ENCODE peak calls at places on chromosomes 12 and 14, in ten cellular contexts. One of them, this sample, is unnamed.

GRCh38 chr12:43551971-43552559 is at the start of gene ADAMTS20:
- DNase-seq in fibroblast of lung: peak
- DNase-seq in fibroblast of mammary gland: no peak
- DNase-seq in cardiac muscle cell: peak
- DNase-seq in GM23338: peak
- DNase-seq in adrenal gland: no peak
- DNase-seq in PC-3: no peak
- DNase-seq in esophagus squamous epithelium: no peak
- DNase-seq in Peyer's patch: no peak
- DNase-seq in DND-41: no peak
- DNase-seq in this sample: no peak

GRCh38 chr12:9347328-9348127 is 139.3 kb upstream of the PZP start:
- DNase-seq in PC-3: no peak
- DNase-seq in cardiac muscle cell: no peak
- DNase-seq in esophagus squamous epithelium: no peak
- DNase-seq in fibroblast of lung: peak
- DNase-seq in DND-41: no peak
- DNase-seq in GM23338: no peak
- DNase-seq in Peyer's patch: no peak
- DNase-seq in adrenal gland: no peak
- DNase-seq in fibroblast of mammary gland: peak
- DNase-seq in this sample: no peak

GRCh38 chr12:114649585-114649984 is 34.4 kb downstream of the TBX3 start:
- DNase-seq in PC-3: no peak
- DNase-seq in esophagus squamous epithelium: no peak
- DNase-seq in GM23338: peak
- DNase-seq in cardiac muscle cell: peak
- DNase-seq in Peyer's patch: no peak
- DNase-seq in fibroblast of mammary gland: no peak
- DNase-seq in DND-41: no peak
- DNase-seq in fibroblast of lung: no peak
- DNase-seq in adrenal gland: no peak
- DNase-seq in this sample: no peak

GRCh38 chr12:2111816-2112215 is 59.0 kb downstream of the CACNA1C start:
- DNase-seq in GM23338: no peak
- DNase-seq in esophagus squamous epithelium: no peak
- DNase-seq in PC-3: no peak
- DNase-seq in fibroblast of lung: no peak
- DNase-seq in cardiac muscle cell: no peak
- DNase-seq in DND-41: no peak
- DNase-seq in fibroblast of mammary gland: no peak
- DNase-seq in Peyer's patch: peak
- DNase-seq in adrenal gland: no peak
- DNase-seq in this sample: no peak

GRCh38 chr14:89422181-89422951 is 5.3 kb upstream of the FOXN3 start:
- DNase-seq in GM23338: no peak
- DNase-seq in Peyer's patch: peak
- DNase-seq in fibroblast of mammary gland: no peak
- DNase-seq in esophagus squamous epithelium: no peak
- DNase-seq in adrenal gland: no peak
- DNase-seq in DND-41: no peak
- DNase-seq in cardiac muscle cell: peak
- DNase-seq in fibroblast of lung: no peak
- DNase-seq in PC-3: peak
- DNase-seq in this sample: no peak

GRCh38 chr14:68761391-68761790 is 31.5 kb downstream of the ZFP36L1 start:
- DNase-seq in DND-41: no peak
- DNase-seq in fibroblast of lung: no peak
- DNase-seq in Peyer's patch: no peak
- DNase-seq in esophagus squamous epithelium: no peak
- DNase-seq in fibroblast of mammary gland: no peak
- DNase-seq in cardiac muscle cell: no peak
- DNase-seq in GM23338: no peak
- DNase-seq in PC-3: no peak
- DNase-seq in adrenal gland: no peak
- DNase-seq in this sample: no peak

GRCh38 chr14:90039253-90040010 is 22.4 kb upstream of the KCNK13 start:
- DNase-seq in fibroblast of lung: peak
- DNase-seq in cardiac muscle cell: no peak
- DNase-seq in esophagus squamous epithelium: no peak
- DNase-seq in adrenal gland: no peak
- DNase-seq in DND-41: no peak
- DNase-seq in PC-3: no peak
- DNase-seq in GM23338: no peak
- DNase-seq in fibroblast of mammary gland: no peak
- DNase-seq in Peyer's patch: no peak
- DNase-seq in this sample: no peak

GRCh38 chr14:105930572-105930971 is 404.2 kb downstream of the TMEM121 start:
- DNase-seq in DND-41: no peak
- DNase-seq in fibroblast of mammary gland: no peak
- DNase-seq in GM23338: no peak
- DNase-seq in esophagus squamous epithelium: no peak
- DNase-seq in cardiac muscle cell: no peak
- DNase-seq in Peyer's patch: no peak
- DNase-seq in adrenal gland: peak
- DNase-seq in fibroblast of lung: no peak
- DNase-seq in PC-3: no peak
- DNase-seq in this sample: no peak

GRCh38 chr12:52690351-52691075 is 10.3 kb upstream of the KRT1 start:
- DNase-seq in adrenal gland: no peak
- DNase-seq in fibroblast of mammary gland: no peak
- DNase-seq in GM23338: peak
- DNase-seq in fibroblast of lung: no peak
- DNase-seq in cardiac muscle cell: no peak
- DNase-seq in PC-3: no peak
- DNase-seq in Peyer's patch: no peak
- DNase-seq in DND-41: no peak
- DNase-seq in esophagus squamous epithelium: no peak
- DNase-seq in this sample: no peak

GRCh38 chr12:52693261-52693660 is 10.1 kb downstream of the KRT77 start:
- DNase-seq in fibroblast of mammary gland: peak
- DNase-seq in DND-41: no peak
- DNase-seq in adrenal gland: no peak
- DNase-seq in esophagus squamous epithelium: no peak
- DNase-seq in GM23338: no peak
- DNase-seq in cardiac muscle cell: no peak
- DNase-seq in PC-3: no peak
- DNase-seq in Peyer's patch: no peak
- DNase-seq in fibroblast of lung: no peak
- DNase-seq in this sample: no peak

GRCh38 chr12:52691076-52691764 is 11.0 kb upstream of the KRT1 start:
- DNase-seq in Peyer's patch: peak
- DNase-seq in PC-3: no peak
- DNase-seq in esophagus squamous epithelium: no peak
- DNase-seq in DND-41: no peak
- DNase-seq in GM23338: peak
- DNase-seq in fibroblast of mammary gland: no peak
- DNase-seq in adrenal gland: no peak
- DNase-seq in fibroblast of lung: no peak
- DNase-seq in cardiac muscle cell: peak
- DNase-seq in this sample: no peak

GRCh38 chr12:52691765-52692150 is 11.6 kb upstream of the KRT1 start:
- DNase-seq in esophagus squamous epithelium: no peak
- DNase-seq in PC-3: no peak
- DNase-seq in fibroblast of mammary gland: no peak
- DNase-seq in DND-41: no peak
- DNase-seq in Peyer's patch: no peak
- DNase-seq in GM23338: no peak
- DNase-seq in adrenal gland: no peak
- DNase-seq in cardiac muscle cell: no peak
- DNase-seq in fibroblast of lung: no peak
- DNase-seq in this sample: no peak

DNA sequence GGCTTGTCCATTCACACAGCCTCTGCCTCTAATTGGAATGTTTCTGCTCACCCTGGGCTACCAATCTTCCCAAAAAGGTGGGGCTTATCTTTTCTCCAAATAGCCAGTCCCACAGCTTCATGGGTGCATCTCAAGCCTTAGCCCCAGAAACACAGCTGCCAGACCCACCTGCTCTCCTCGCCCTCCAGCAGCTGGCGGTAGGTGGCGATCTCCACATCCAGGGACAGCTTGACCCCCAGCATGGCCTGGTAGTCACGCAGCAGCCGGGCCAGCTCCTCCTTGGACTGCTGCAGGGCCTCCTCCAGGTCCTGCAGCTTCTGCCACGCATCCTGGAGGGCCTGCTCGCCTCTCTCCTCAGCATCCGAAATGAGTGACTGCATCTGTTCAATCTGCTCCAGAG is 11.1 kb downstream of the KRT77 start:
- DNase-seq in PC-3: no peak
- DNase-seq in GM23338: peak
- DNase-seq in DND-41: no peak
- DNase-seq in fibroblast of mammary gland: no peak
- DNase-seq in fibroblast of lung: no peak
- DNase-seq in cardiac muscle cell: peak
- DNase-seq in Peyer's patch: no peak
- DNase-seq in esophagus squamous epithelium: no peak
- DNase-seq in adrenal gland: no peak
- DNase-seq in this sample: no peak
- TF ChIP-seq CTCF in PC-3: no peak
- TF ChIP-seq CTCF in GM23338: peak
- TF ChIP-seq CTCF in DND-41: no peak
- TF ChIP-seq CTCF in fibroblast of mammary gland: no peak
- TF ChIP-seq CTCF in fibroblast of lung: no peak
- TF ChIP-seq CTCF in cardiac muscle cell: peak
- TF ChIP-seq CTCF in Peyer's patch: no peak
- TF ChIP-seq CTCF in esophagus squamous epithelium: no peak
- TF ChIP-seq CTCF in adrenal gland: no peak
- TF ChIP-seq CTCF in this sample: no peak

GRCh38 chr12:128951448-128951847 is 98.2 kb downstream of the GLT1D1 start:
- DNase-seq in fibroblast of mammary gland: no peak
- DNase-seq in GM23338: no peak
- DNase-seq in fibroblast of lung: no peak
- DNase-seq in DND-41: no peak
- DNase-seq in adrenal gland: no peak
- DNase-seq in PC-3: no peak
- DNase-seq in esophagus squamous epithelium: no peak
- DNase-seq in cardiac muscle cell: no peak
- DNase-seq in Peyer's patch: no peak
- DNase-seq in this sample: no peak
- TF ChIP-seq CTCF in fibroblast of mammary gland: no peak
- TF ChIP-seq CTCF in GM23338: peak
- TF ChIP-seq CTCF in fibroblast of lung: no peak
- TF ChIP-seq CTCF in DND-41: peak
- TF ChIP-seq CTCF in adrenal gland: no peak
- TF ChIP-seq CTCF in PC-3: no peak
- TF ChIP-seq CTCF in esophagus squamous epithelium: no peak
- TF ChIP-seq CTCF in cardiac muscle cell: no peak
- TF ChIP-seq CTCF in Peyer's patch: no peak
- TF ChIP-seq CTCF in this sample: no peak

GRCh38 chr12:79935624-79936040 is 735 bp upstream of the PPP1R12A start:
- DNase-seq in cardiac muscle cell: peak
- DNase-seq in fibroblast of mammary gland: peak
- DNase-seq in adrenal gland: no peak
- DNase-seq in DND-41: no peak
- DNase-seq in esophagus squamous epithelium: no peak
- DNase-seq in Peyer's patch: no peak
- DNase-seq in GM23338: peak
- DNase-seq in fibroblast of lung: peak
- DNase-seq in PC-3: peak
- DNase-seq in this sample: no peak

GRCh38 chr12:79936670-79937069 is 1.8 kb upstream of the PPP1R12A start:
- DNase-seq in fibroblast of lung: peak
- DNase-seq in GM23338: no peak
- DNase-seq in esophagus squamous epithelium: no peak
- DNase-seq in adrenal gland: no peak
- DNase-seq in PC-3: no peak
- DNase-seq in Peyer's patch: no peak
- DNase-seq in cardiac muscle cell: no peak
- DNase-seq in fibroblast of mammary gland: no peak
- DNase-seq in DND-41: no peak
- DNase-seq in this sample: no peak

GRCh38 chr12:79934309-79935020 is 432 bp downstream of the PPP1R12A start:
- DNase-seq in adrenal gland: no peak
- DNase-seq in cardiac muscle cell: peak
- DNase-seq in esophagus squamous epithelium: no peak
- DNase-seq in PC-3: no peak
- DNase-seq in fibroblast of mammary gland: peak
- DNase-seq in DND-41: peak
- DNase-seq in GM23338: peak
- DNase-seq in fibroblast of lung: peak
- DNase-seq in Peyer's patch: no peak
- DNase-seq in this sample: no peak

GRCh38 chr12:79933580-79934264 is 1.2 kb downstream of the PPP1R12A start:
- DNase-seq in fibroblast of lung: peak
- DNase-seq in adrenal gland: no peak
- DNase-seq in fibroblast of mammary gland: peak
- DNase-seq in esophagus squamous epithelium: no peak
- DNase-seq in PC-3: peak
- DNase-seq in cardiac muscle cell: peak
- DNase-seq in Peyer's patch: no peak
- DNase-seq in DND-41: peak
- DNase-seq in GM23338: no peak
- DNase-seq in this sample: no peak

DNA sequence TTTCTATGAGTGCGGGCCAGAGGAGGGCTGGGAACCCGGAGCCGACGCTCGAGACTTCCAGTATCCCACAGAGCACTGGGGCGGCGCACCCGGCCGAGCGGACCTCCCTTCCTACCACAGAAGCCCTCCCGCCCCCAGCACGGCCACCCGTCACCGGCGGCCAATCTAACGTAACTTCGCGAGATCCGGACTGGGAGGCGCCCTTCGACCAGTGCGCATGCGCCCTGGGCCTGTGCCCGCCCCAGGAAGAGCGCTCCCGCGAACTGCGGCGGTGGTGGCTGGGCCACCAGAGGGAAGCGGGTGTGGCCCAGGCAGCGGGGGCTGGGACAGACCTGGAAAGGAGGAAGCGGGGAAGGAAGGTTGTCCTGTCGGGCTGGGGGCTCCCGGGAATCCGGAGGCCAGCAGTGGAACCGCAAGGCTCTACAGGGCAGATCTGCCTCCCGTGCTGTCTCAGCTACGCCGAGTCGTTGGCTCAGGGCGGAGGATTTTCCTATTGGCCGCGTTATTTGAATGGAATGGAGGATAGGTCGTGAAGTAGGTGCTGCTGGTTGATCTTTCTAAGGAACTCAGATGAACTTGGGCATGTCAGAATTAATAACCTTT is at the start of gene PPP1R12A:
- DNase-seq in esophagus squamous epithelium: peak
- DNase-seq in cardiac muscle cell: peak
- DNase-seq in fibroblast of mammary gland: peak
- DNase-seq in DND-41: peak
- DNase-seq in fibroblast of lung: peak
- DNase-seq in adrenal gland: peak
- DNase-seq in GM23338: peak
- DNase-seq in PC-3: peak
- DNase-seq in Peyer's patch: peak
- DNase-seq in this sample: peak
- TF ChIP-seq CTCF in esophagus squamous epithelium: peak
- TF ChIP-seq CTCF in cardiac muscle cell: peak
- TF ChIP-seq CTCF in fibroblast of mammary gland: no peak
- TF ChIP-seq CTCF in DND-41: no peak
- TF ChIP-seq CTCF in fibroblast of lung: peak
- TF ChIP-seq CTCF in adrenal gland: peak
- TF ChIP-seq CTCF in GM23338: no peak
- TF ChIP-seq CTCF in PC-3: no peak
- TF ChIP-seq CTCF in Peyer's patch: peak
- TF ChIP-seq CTCF in this sample: no peak

DNA sequence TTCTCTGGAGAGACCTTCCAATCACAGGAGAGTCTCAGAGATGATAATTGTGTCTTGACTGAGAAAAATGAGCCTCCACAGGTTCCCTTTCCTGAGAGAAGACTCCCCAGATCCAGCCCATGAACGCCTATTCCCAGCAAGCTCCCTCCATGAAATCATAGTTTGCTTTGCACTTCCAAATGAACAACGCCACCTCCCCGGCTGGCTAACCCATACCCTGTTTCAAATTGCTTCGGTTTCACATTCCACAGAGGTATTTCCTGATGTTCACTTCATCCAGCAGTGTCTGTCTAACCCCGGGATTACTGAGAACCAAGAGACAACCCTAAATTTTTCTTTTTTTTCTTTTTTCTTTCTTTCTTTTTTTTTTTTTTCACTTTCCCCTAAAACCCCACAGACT is 124.1 kb upstream of the RFLNA start:
- DNase-seq in adrenal gland: no peak
- DNase-seq in fibroblast of lung: peak
- DNase-seq in esophagus squamous epithelium: no peak
- DNase-seq in DND-41: no peak
- DNase-seq in PC-3: no peak
- DNase-seq in cardiac muscle cell: no peak
- DNase-seq in fibroblast of mammary gland: no peak
- DNase-seq in Peyer's patch: no peak
- DNase-seq in GM23338: no peak
- DNase-seq in this sample: no peak
- TF ChIP-seq CTCF in adrenal gland: no peak
- TF ChIP-seq CTCF in fibroblast of lung: no peak
- TF ChIP-seq CTCF in esophagus squamous epithelium: no peak
- TF ChIP-seq CTCF in DND-41: no peak
- TF ChIP-seq CTCF in PC-3: no peak
- TF ChIP-seq CTCF in cardiac muscle cell: no peak
- TF ChIP-seq CTCF in fibroblast of mammary gland: no peak
- TF ChIP-seq CTCF in Peyer's patch: no peak
- TF ChIP-seq CTCF in GM23338: no peak
- TF ChIP-seq CTCF in this sample: no peak